ENCODE peak calls at places on chromosome 3, in four cellular contexts. P is hypothalamus, W is posterior cingulate gyrus, I is nucleus accumbens. K is an unnamed sample.

GRCh38 chr3:129534428-129535027 is 6.1 kb downstream of the RHO start:
- DNase-seq in W (no peak), P (no peak), I (no peak), K (no peak)

GRCh38 chr3:156252656-156253055 is 132.3 kb downstream of the KCNAB1 start:
- DNase-seq in P (no peak), I (no peak), W (no peak), K (no peak)

GRCh38 chr3:45140392-45140791 is 5.8 kb downstream of the CDCP1 start:
- DNase-seq in P (no peak), I (no peak), W (no peak), K (peak; percentile 4)

GRCh38 chr3:195909645-195910498 is 1.5 kb upstream of the TNK2 start:
- DNase-seq in W (peak; percentile 87), P (peak; percentile 87), I (peak; percentile 72), K (peak; percentile 59)

GRCh38 chr3:45817788-45818523 is 21.6 kb upstream of the SLC6A20 start:
- DNase-seq in I (no peak), W (no peak), P (no peak), K (no peak)

GRCh38 chr3:12577379-12577778 is 20.5 kb downstream of the MKRN2 start:
- DNase-seq in P (no peak), I (no peak), W (no peak), K (no peak)

GRCh38 chr3:20256144-20256543 is 70.1 kb upstream of the SGO1 start:
- DNase-seq in I (no peak), P (no peak), W (no peak), K (no peak)

GRCh38 chr3:143360244-143360643 is 240.7 kb downstream of the CHST2 start:
- DNase-seq in P (no peak), I (no peak), W (no peak), K (no peak)

GRCh38 chr3:171092467-171092911 is 66.0 kb upstream of the SLC2A2 start:
- DNase-seq in I (no peak), W (no peak), P (no peak), K (no peak)

GRCh38 chr3:42061042-42061710 is 30.0 kb upstream of the TRAK1 start:
- DNase-seq in W (no peak), P (no peak), I (no peak), K (no peak)

GRCh38 chr3:58111513-58112184 is 99.1 kb downstream of the DNASE1L3 start:
- DNase-seq in W (no peak), I (no peak), P (no peak), K (no peak)

GRCh38 chr3:18189651-18190050 is 235.5 kb downstream of the SATB1 start:
- DNase-seq in W (no peak), P (no peak), I (no peak), K (no peak)

GRCh38 chr3:172438181-172438580 is 10.1 kb downstream of the GHSR start:
- DNase-seq in P (no peak), W (no peak), I (no peak), K (no peak)

GRCh38 chr3:185823280-185824044 is 1.4 kb downstream of the IGF2BP2 start:
- DNase-seq in W (no peak), P (no peak), I (no peak), K (no peak)

GRCh38 chr3:188164248-188164687 is 10.3 kb downstream of the LPP start:
- DNase-seq in I (no peak), W (no peak), P (no peak), K (no peak)

GRCh38 chr3:22713936-22714335 is 489.2 kb upstream of the UBE2E2 start:
- DNase-seq in W (no peak), P (no peak), I (no peak), K (no peak)

GRCh38 chr3:47890832-47891620 is 88.1 kb downstream of the DHX30 start:
- DNase-seq in W (peak; percentile 34), I (no peak), P (no peak), K (no peak)

GRCh38 chr3:138078901-138079344 is 36.5 kb downstream of the DZIP1L start:
- DNase-seq in W (no peak), I (no peak), P (no peak), K (no peak)

GRCh38 chr3:153853163-153853562 is 268.0 kb upstream of the ARHGEF26 start:
- DNase-seq in I (no peak), W (no peak), P (no peak), K (no peak)

GRCh38 chr3:61808526-61808925 is 247.2 kb downstream of the PTPRG start:
- DNase-seq in P (no peak), I (no peak), W (no peak), K (no peak)

GRCh38 chr3:39638286-39638685 is 170.8 kb downstream of the MOBP start:
- DNase-seq in I (no peak), W (no peak), P (no peak), K (no peak)

GRCh38 chr3:159114582-159114981 is 312.7 kb downstream of the MFSD1 start:
- DNase-seq in P (no peak), I (no peak), W (no peak), K (no peak)

GRCh38 chr3:58628823-58629562 is 37.6 kb downstream of the FAM3D start:
- DNase-seq in I (no peak), W (no peak), P (no peak), K (peak; percentile 17)

GRCh38 chr3:50238549-50239026 is 2.6 kb downstream of the GNAI2 start:
- DNase-seq in W (peak; percentile 76), I (no peak), P (peak; percentile 44), K (peak; percentile 34)

GRCh38 chr3:82354181-82354696 is 592.8 kb upstream of the GBE1 start:
- DNase-seq in W (no peak), P (no peak), I (no peak), K (no peak)

GRCh38 chr3:182393830-182394367 is 399.4 kb upstream of the ATP11B start:
- DNase-seq in W (no peak), I (no peak), P (no peak), K (no peak)

GRCh38 chr3:15458212-15458780 is 30.9 kb downstream of the EAF1 start:
- DNase-seq in P (no peak), I (no peak), W (no peak), K (no peak)

GRCh38 chr3:168864107-168865021 is 768.6 kb upstream of the GOLIM4 start:
- DNase-seq in P (no peak), W (no peak), I (no peak), K (no peak)

GRCh38 chr3:65291448-65292091 is 603.8 kb upstream of the ADAMTS9 start:
- DNase-seq in W (no peak), I (no peak), P (no peak), K (no peak)